ENCODE peak calls at places on chromosomes 1 and 21, in ten cellular contexts. One of them, this sample, is unnamed.

GRCh38 chr21:25952306-25952705 is 217.5 kb downstream of the GABPA start:
- DNase-seq in cardiac fibroblast: no peak
- DNase-seq in nephron progenitor cell: no peak
- DNase-seq in iPS-NIHi11: no peak
- DNase-seq in G401: no peak
- DNase-seq in activated CD4-positive, alpha-beta T cell treated with anti-CD3 and anti-CD28 coated beads for 1 hour: no peak
- DNase-seq in lung: no peak
- DNase-seq in OCI-LY7: no peak
- DNase-seq in posterior cingulate gyrus: no peak
- DNase-seq in anterior cingulate cortex: no peak
- DNase-seq in this sample: no peak

GRCh38 chr21:38234395-38235142 is 22.2 kb upstream of the KCNJ15 start:
- DNase-seq in cardiac fibroblast: no peak
- DNase-seq in nephron progenitor cell: no peak
- DNase-seq in iPS-NIHi11: no peak
- DNase-seq in G401: no peak
- DNase-seq in activated CD4-positive, alpha-beta T cell treated with anti-CD3 and anti-CD28 coated beads for 1 hour: no peak
- DNase-seq in lung: peak; percentile 57
- DNase-seq in OCI-LY7: no peak
- DNase-seq in posterior cingulate gyrus: no peak
- DNase-seq in anterior cingulate cortex: no peak
- DNase-seq in this sample: no peak

GRCh38 chr1:169307176-169307575 is 60.4 kb downstream of the NME7 start:
- DNase-seq in cardiac fibroblast: no peak
- DNase-seq in nephron progenitor cell: no peak
- DNase-seq in iPS-NIHi11: no peak
- DNase-seq in G401: no peak
- DNase-seq in activated CD4-positive, alpha-beta T cell treated with anti-CD3 and anti-CD28 coated beads for 1 hour: no peak
- DNase-seq in lung: no peak
- DNase-seq in OCI-LY7: no peak
- DNase-seq in posterior cingulate gyrus: no peak
- DNase-seq in anterior cingulate cortex: no peak
- DNase-seq in this sample: no peak

GRCh38 chr1:84488107-84488506 is 9.0 kb downstream of the RPF1 start:
- DNase-seq in cardiac fibroblast: no peak
- DNase-seq in nephron progenitor cell: no peak
- DNase-seq in iPS-NIHi11: no peak
- DNase-seq in G401: no peak
- DNase-seq in activated CD4-positive, alpha-beta T cell treated with anti-CD3 and anti-CD28 coated beads for 1 hour: no peak
- DNase-seq in lung: no peak
- DNase-seq in OCI-LY7: no peak
- DNase-seq in posterior cingulate gyrus: no peak
- DNase-seq in anterior cingulate cortex: no peak
- DNase-seq in this sample: no peak

GRCh38 chr1:8660455-8660854 is 157.0 kb downstream of the RERE start:
- DNase-seq in cardiac fibroblast: peak; percentile 94
- DNase-seq in nephron progenitor cell: no peak
- DNase-seq in iPS-NIHi11: no peak
- DNase-seq in G401: peak; percentile 79
- DNase-seq in activated CD4-positive, alpha-beta T cell treated with anti-CD3 and anti-CD28 coated beads for 1 hour: no peak
- DNase-seq in lung: no peak
- DNase-seq in OCI-LY7: peak; percentile 29
- DNase-seq in posterior cingulate gyrus: peak; percentile 70
- DNase-seq in anterior cingulate cortex: peak; percentile 10
- DNase-seq in this sample: no peak

GRCh38 chr1:53754484-53755312 is 15.7 kb upstream of the GLIS1 start:
- DNase-seq in cardiac fibroblast: peak; percentile 85
- DNase-seq in nephron progenitor cell: peak; percentile 57
- DNase-seq in iPS-NIHi11: peak; percentile 77
- DNase-seq in G401: peak; percentile 66
- DNase-seq in activated CD4-positive, alpha-beta T cell treated with anti-CD3 and anti-CD28 coated beads for 1 hour: no peak
- DNase-seq in lung: no peak
- DNase-seq in OCI-LY7: peak; percentile 47
- DNase-seq in posterior cingulate gyrus: peak; percentile 23
- DNase-seq in anterior cingulate cortex: no peak
- DNase-seq in this sample: peak; percentile 74

GRCh38 chr1:37633950-37634553 is 640 bp downstream of the RSPO1 start:
- DNase-seq in cardiac fibroblast: no peak
- DNase-seq in nephron progenitor cell: peak; percentile 22
- DNase-seq in iPS-NIHi11: peak; percentile 52
- DNase-seq in G401: no peak
- DNase-seq in activated CD4-positive, alpha-beta T cell treated with anti-CD3 and anti-CD28 coated beads for 1 hour: no peak
- DNase-seq in lung: no peak
- DNase-seq in OCI-LY7: no peak
- DNase-seq in posterior cingulate gyrus: no peak
- DNase-seq in anterior cingulate cortex: no peak
- DNase-seq in this sample: no peak

GRCh38 chr21:34008618-34009017 is 64.8 kb upstream of the MRPS6 start:
- DNase-seq in cardiac fibroblast: peak; percentile 42
- DNase-seq in nephron progenitor cell: no peak
- DNase-seq in iPS-NIHi11: no peak
- DNase-seq in G401: no peak
- DNase-seq in activated CD4-positive, alpha-beta T cell treated with anti-CD3 and anti-CD28 coated beads for 1 hour: no peak
- DNase-seq in lung: no peak
- DNase-seq in OCI-LY7: no peak
- DNase-seq in posterior cingulate gyrus: no peak
- DNase-seq in anterior cingulate cortex: no peak
- DNase-seq in this sample: no peak

GRCh38 chr1:155177192-155177917 is 3.7 kb downstream of the TRIM46 start:
- DNase-seq in cardiac fibroblast: no peak
- DNase-seq in nephron progenitor cell: no peak
- DNase-seq in iPS-NIHi11: no peak
- DNase-seq in G401: no peak
- DNase-seq in activated CD4-positive, alpha-beta T cell treated with anti-CD3 and anti-CD28 coated beads for 1 hour: no peak
- DNase-seq in lung: no peak
- DNase-seq in OCI-LY7: no peak
- DNase-seq in posterior cingulate gyrus: no peak
- DNase-seq in anterior cingulate cortex: no peak
- DNase-seq in this sample: peak; percentile 3

GRCh38 chr1:16158993-16159831 is 3.3 kb upstream of the EPHA2 start:
- DNase-seq in cardiac fibroblast: no peak
- DNase-seq in nephron progenitor cell: no peak
- DNase-seq in iPS-NIHi11: no peak
- DNase-seq in G401: no peak
- DNase-seq in activated CD4-positive, alpha-beta T cell treated with anti-CD3 and anti-CD28 coated beads for 1 hour: no peak
- DNase-seq in lung: no peak
- DNase-seq in OCI-LY7: no peak
- DNase-seq in posterior cingulate gyrus: no peak
- DNase-seq in anterior cingulate cortex: no peak
- DNase-seq in this sample: no peak

GRCh38 chr1:245270972-245271371 is 116.2 kb downstream of the KIF26B start:
- DNase-seq in cardiac fibroblast: no peak
- DNase-seq in nephron progenitor cell: no peak
- DNase-seq in iPS-NIHi11: no peak
- DNase-seq in G401: no peak
- DNase-seq in activated CD4-positive, alpha-beta T cell treated with anti-CD3 and anti-CD28 coated beads for 1 hour: no peak
- DNase-seq in lung: no peak
- DNase-seq in OCI-LY7: no peak
- DNase-seq in posterior cingulate gyrus: no peak
- DNase-seq in anterior cingulate cortex: no peak
- DNase-seq in this sample: no peak

GRCh38 chr1:32031578-32032286 is 18.1 kb downstream of the KHDRBS1 start:
- DNase-seq in cardiac fibroblast: peak; percentile 78
- DNase-seq in nephron progenitor cell: no peak
- DNase-seq in iPS-NIHi11: no peak
- DNase-seq in G401: no peak
- DNase-seq in activated CD4-positive, alpha-beta T cell treated with anti-CD3 and anti-CD28 coated beads for 1 hour: no peak
- DNase-seq in lung: no peak
- DNase-seq in OCI-LY7: no peak
- DNase-seq in posterior cingulate gyrus: no peak
- DNase-seq in anterior cingulate cortex: no peak
- DNase-seq in this sample: no peak

GRCh38 chr1:156101880-156102279 is 12.6 kb upstream of the LMNA start:
- DNase-seq in cardiac fibroblast: no peak
- DNase-seq in nephron progenitor cell: no peak
- DNase-seq in iPS-NIHi11: no peak
- DNase-seq in G401: no peak
- DNase-seq in activated CD4-positive, alpha-beta T cell treated with anti-CD3 and anti-CD28 coated beads for 1 hour: no peak
- DNase-seq in lung: no peak
- DNase-seq in OCI-LY7: no peak
- DNase-seq in posterior cingulate gyrus: no peak
- DNase-seq in anterior cingulate cortex: no peak
- DNase-seq in this sample: no peak

GRCh38 chr1:180939706-180940094 is 27.0 kb downstream of the KIAA1614 start:
- DNase-seq in cardiac fibroblast: no peak
- DNase-seq in nephron progenitor cell: no peak
- DNase-seq in iPS-NIHi11: no peak
- DNase-seq in G401: no peak
- DNase-seq in activated CD4-positive, alpha-beta T cell treated with anti-CD3 and anti-CD28 coated beads for 1 hour: no peak
- DNase-seq in lung: no peak
- DNase-seq in OCI-LY7: no peak
- DNase-seq in posterior cingulate gyrus: no peak
- DNase-seq in anterior cingulate cortex: no peak
- DNase-seq in this sample: no peak

GRCh38 chr1:151346082-151346768 is 827 bp downstream of the RFX5 start:
- DNase-seq in cardiac fibroblast: no peak
- DNase-seq in nephron progenitor cell: no peak
- DNase-seq in iPS-NIHi11: no peak
- DNase-seq in G401: no peak
- DNase-seq in activated CD4-positive, alpha-beta T cell treated with anti-CD3 and anti-CD28 coated beads for 1 hour: no peak
- DNase-seq in lung: no peak
- DNase-seq in OCI-LY7: peak; percentile 26
- DNase-seq in posterior cingulate gyrus: no peak
- DNase-seq in anterior cingulate cortex: no peak
- DNase-seq in this sample: no peak

GRCh38 chr21:35994605-35995004 is 65.7 kb downstream of the SETD4 start:
- DNase-seq in cardiac fibroblast: no peak
- DNase-seq in nephron progenitor cell: no peak
- DNase-seq in iPS-NIHi11: no peak
- DNase-seq in G401: no peak
- DNase-seq in activated CD4-positive, alpha-beta T cell treated with anti-CD3 and anti-CD28 coated beads for 1 hour: no peak
- DNase-seq in lung: no peak
- DNase-seq in OCI-LY7: no peak
- DNase-seq in posterior cingulate gyrus: no peak
- DNase-seq in anterior cingulate cortex: no peak
- DNase-seq in this sample: no peak

GRCh38 chr1:225990705-225991464 is 8.3 kb downstream of the SDE2 start:
- DNase-seq in cardiac fibroblast: no peak
- DNase-seq in nephron progenitor cell: no peak
- DNase-seq in iPS-NIHi11: no peak
- DNase-seq in G401: no peak
- DNase-seq in activated CD4-positive, alpha-beta T cell treated with anti-CD3 and anti-CD28 coated beads for 1 hour: no peak
- DNase-seq in lung: no peak
- DNase-seq in OCI-LY7: peak; percentile 35
- DNase-seq in posterior cingulate gyrus: no peak
- DNase-seq in anterior cingulate cortex: no peak
- DNase-seq in this sample: no peak

GRCh38 chr1:1371741-1372711 is 3.0 kb downstream of the AURKAIP1 start:
- DNase-seq in cardiac fibroblast: peak; percentile 60
- DNase-seq in nephron progenitor cell: peak; percentile 93
- DNase-seq in iPS-NIHi11: peak; percentile 92
- DNase-seq in G401: peak; percentile 36
- DNase-seq in activated CD4-positive, alpha-beta T cell treated with anti-CD3 and anti-CD28 coated beads for 1 hour: peak; percentile 67
- DNase-seq in lung: peak; percentile 74
- DNase-seq in OCI-LY7: peak; percentile 77
- DNase-seq in posterior cingulate gyrus: peak; percentile 62
- DNase-seq in anterior cingulate cortex: peak; percentile 46
- DNase-seq in this sample: no peak

GRCh38 chr1:954927-955326 is 4.1 kb downstream of the NOC2L start:
- DNase-seq in cardiac fibroblast: no peak
- DNase-seq in nephron progenitor cell: no peak
- DNase-seq in iPS-NIHi11: no peak
- DNase-seq in G401: no peak
- DNase-seq in activated CD4-positive, alpha-beta T cell treated with anti-CD3 and anti-CD28 coated beads for 1 hour: no peak
- DNase-seq in lung: no peak
- DNase-seq in OCI-LY7: no peak
- DNase-seq in posterior cingulate gyrus: no peak
- DNase-seq in anterior cingulate cortex: no peak
- DNase-seq in this sample: no peak

GRCh38 chr1:107140703-107141490 is at the start of gene NTNG1:
- DNase-seq in cardiac fibroblast: no peak
- DNase-seq in nephron progenitor cell: peak; percentile 51
- DNase-seq in iPS-NIHi11: peak; percentile 46
- DNase-seq in G401: peak; percentile 26
- DNase-seq in activated CD4-positive, alpha-beta T cell treated with anti-CD3 and anti-CD28 coated beads for 1 hour: no peak
- DNase-seq in lung: no peak
- DNase-seq in OCI-LY7: peak; percentile 49
- DNase-seq in posterior cingulate gyrus: no peak
- DNase-seq in anterior cingulate cortex: no peak
- DNase-seq in this sample: no peak

GRCh38 chr1:59427155-59427554 is 130.3 kb downstream of the FGGY start:
- DNase-seq in cardiac fibroblast: peak; percentile 31
- DNase-seq in nephron progenitor cell: no peak
- DNase-seq in iPS-NIHi11: no peak
- DNase-seq in G401: peak; percentile 67
- DNase-seq in activated CD4-positive, alpha-beta T cell treated with anti-CD3 and anti-CD28 coated beads for 1 hour: no peak
- DNase-seq in lung: no peak
- DNase-seq in OCI-LY7: no peak
- DNase-seq in posterior cingulate gyrus: no peak
- DNase-seq in anterior cingulate cortex: no peak
- DNase-seq in this sample: peak; percentile 87

GRCh38 chr1:17759114-17759513 is 4.0 kb downstream of the ACTL8 start:
- DNase-seq in cardiac fibroblast: peak; percentile 21
- DNase-seq in nephron progenitor cell: no peak
- DNase-seq in iPS-NIHi11: peak; percentile 35
- DNase-seq in G401: no peak
- DNase-seq in activated CD4-positive, alpha-beta T cell treated with anti-CD3 and anti-CD28 coated beads for 1 hour: no peak
- DNase-seq in lung: no peak
- DNase-seq in OCI-LY7: peak; percentile 11
- DNase-seq in posterior cingulate gyrus: no peak
- DNase-seq in anterior cingulate cortex: no peak
- DNase-seq in this sample: no peak

GRCh38 chr21:38223893-38224540 is 32.8 kb upstream of the KCNJ15 start:
- DNase-seq in cardiac fibroblast: peak; percentile 57
- DNase-seq in nephron progenitor cell: peak; percentile 20
- DNase-seq in iPS-NIHi11: no peak
- DNase-seq in G401: no peak
- DNase-seq in activated CD4-positive, alpha-beta T cell treated with anti-CD3 and anti-CD28 coated beads for 1 hour: no peak
- DNase-seq in lung: no peak
- DNase-seq in OCI-LY7: peak; percentile 56
- DNase-seq in posterior cingulate gyrus: no peak
- DNase-seq in anterior cingulate cortex: no peak
- DNase-seq in this sample: no peak

GRCh38 chr1:12185556-12186276 is 18.9 kb downstream of the TNFRSF1B start:
- DNase-seq in cardiac fibroblast: no peak
- DNase-seq in nephron progenitor cell: no peak
- DNase-seq in iPS-NIHi11: no peak
- DNase-seq in G401: no peak
- DNase-seq in activated CD4-positive, alpha-beta T cell treated with anti-CD3 and anti-CD28 coated beads for 1 hour: no peak
- DNase-seq in lung: no peak
- DNase-seq in OCI-LY7: no peak
- DNase-seq in posterior cingulate gyrus: no peak
- DNase-seq in anterior cingulate cortex: no peak
- DNase-seq in this sample: no peak

GRCh38 chr1:78469561-78469960 is 21.2 kb upstream of the PTGFR start:
- DNase-seq in cardiac fibroblast: no peak
- DNase-seq in nephron progenitor cell: no peak
- DNase-seq in iPS-NIHi11: no peak
- DNase-seq in G401: no peak
- DNase-seq in activated CD4-positive, alpha-beta T cell treated with anti-CD3 and anti-CD28 coated beads for 1 hour: no peak
- DNase-seq in lung: no peak
- DNase-seq in OCI-LY7: no peak
- DNase-seq in posterior cingulate gyrus: no peak
- DNase-seq in anterior cingulate cortex: no peak
- DNase-seq in this sample: no peak

GRCh38 chr1:213122514-213122929 is 71.5 kb downstream of the RPS6KC1 start:
- DNase-seq in cardiac fibroblast: peak; percentile 81
- DNase-seq in nephron progenitor cell: no peak
- DNase-seq in iPS-NIHi11: no peak
- DNase-seq in G401: peak; percentile 65
- DNase-seq in activated CD4-positive, alpha-beta T cell treated with anti-CD3 and anti-CD28 coated beads for 1 hour: no peak
- DNase-seq in lung: no peak
- DNase-seq in OCI-LY7: peak; percentile 57
- DNase-seq in posterior cingulate gyrus: no peak
- DNase-seq in anterior cingulate cortex: no peak
- DNase-seq in this sample: peak; percentile 14

GRCh38 chr1:19605884-19606442 is 38.1 kb upstream of the NBL1 start:
- DNase-seq in cardiac fibroblast: peak; percentile 39
- DNase-seq in nephron progenitor cell: no peak
- DNase-seq in iPS-NIHi11: no peak
- DNase-seq in G401: no peak
- DNase-seq in activated CD4-positive, alpha-beta T cell treated with anti-CD3 and anti-CD28 coated beads for 1 hour: no peak
- DNase-seq in lung: no peak
- DNase-seq in OCI-LY7: no peak
- DNase-seq in posterior cingulate gyrus: no peak
- DNase-seq in anterior cingulate cortex: no peak
- DNase-seq in this sample: no peak

GRCh38 chr21:34598931-34599400 is 15.9 kb downstream of the RCAN1 start:
- DNase-seq in cardiac fibroblast: peak; percentile 14
- DNase-seq in nephron progenitor cell: no peak
- DNase-seq in iPS-NIHi11: no peak
- DNase-seq in G401: no peak
- DNase-seq in activated CD4-positive, alpha-beta T cell treated with anti-CD3 and anti-CD28 coated beads for 1 hour: no peak
- DNase-seq in lung: no peak
- DNase-seq in OCI-LY7: no peak
- DNase-seq in posterior cingulate gyrus: no peak
- DNase-seq in anterior cingulate cortex: no peak
- DNase-seq in this sample: no peak